ENCODE peak calls at places on chromosomes 16 and 17, in four cellular contexts. V is K562, P is HepG2, F is GM12878. L is an unnamed sample.

GRCh38 chr16:88369447-88370008 is 13.2 kb upstream of the ZNF469 start:
- DNase-seq in V (no peak), P (no peak), F (no peak), L (no peak)

GRCh38 chr17:38543403-38544174 is 62.2 kb downstream of the SRCIN1 start:
- DNase-seq in V (no peak), P (no peak), F (no peak), L (no peak)

GRCh38 chr16:5451641-5452040 is 354.0 kb upstream of the EEF2KMT start:
- DNase-seq in V (no peak), P (no peak), F (no peak), L (peak)

GRCh38 chr17:76498886-76499667 is 2.1 kb downstream of the RHBDF2 start:
- DNase-seq in V (no peak), P (peak), F (peak), L (no peak)

GRCh38 chr16:89330177-89330856 is 112.8 kb downstream of the ZNF778 start:
- DNase-seq in V (peak), P (peak), F (no peak), L (peak)

GRCh38 chr17:7719661-7720060 is 2.1 kb downstream of the DNAH2 start:
- DNase-seq in V (no peak), P (no peak), F (no peak), L (no peak)

GRCh38 chr17:19347323-19348080 is 15.0 kb downstream of the B9D1 start:
- DNase-seq in V (no peak), P (no peak), F (no peak), L (no peak)

GRCh38 chr17:16900288-16900882 is 71.5 kb downstream of the TNFRSF13B start:
- DNase-seq in V (no peak), P (no peak), F (no peak), L (no peak)

GRCh38 chr16:49836218-49836617 is 19.7 kb downstream of the ZNF423 start:
- DNase-seq in V (no peak), P (no peak), F (no peak), L (no peak)

GRCh38 chr16:80518436-80518835 is 22.4 kb upstream of the DYNLRB2 start:
- DNase-seq in V (no peak), P (no peak), F (no peak), L (peak)

GRCh38 chr17:17994271-17994670 is 21.6 kb downstream of the DRC3 start:
- DNase-seq in V (no peak), P (peak), F (no peak), L (peak)

GRCh38 chr17:27653572-27653971 is 22.6 kb downstream of the LGALS9 start:
- DNase-seq in V (no peak), P (no peak), F (no peak), L (no peak)

GRCh38 chr17:61554209-61554608 is 36.8 kb downstream of the NACA2 start:
- DNase-seq in V (no peak), P (no peak), F (no peak), L (no peak)

GRCh38 chr17:2222901-2223616 is 80.5 kb downstream of the SMG6 start:
- DNase-seq in V (no peak), P (no peak), F (peak), L (no peak)

DNA sequence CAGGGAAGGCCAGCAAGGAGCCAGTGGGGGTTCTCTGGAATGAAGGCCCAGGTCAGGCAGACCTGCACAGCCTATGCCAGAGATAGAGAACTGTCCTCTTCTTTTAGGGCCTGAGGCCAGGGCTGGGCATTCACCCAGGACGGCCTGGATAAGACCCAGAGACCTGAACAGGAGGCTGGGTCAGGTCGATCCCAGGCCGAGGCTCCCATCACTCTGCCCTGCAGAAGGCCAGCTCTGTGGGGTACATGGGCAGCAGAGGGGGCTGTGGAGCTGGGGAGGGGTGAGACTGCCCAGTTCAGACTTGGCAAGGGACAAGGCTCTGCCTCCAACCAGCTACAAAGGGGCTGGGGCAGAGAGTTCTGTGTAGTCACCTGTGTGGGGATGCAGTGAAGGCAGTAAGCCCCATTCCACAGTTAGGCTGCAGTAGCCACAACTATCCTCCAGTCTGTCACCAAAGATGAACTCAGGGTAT is 14.6 kb downstream of the HSD11B2 start:
- DNase-seq in V (no peak), P (peak), F (no peak), L (no peak)
- TF ChIP-seq REST in V (no peak), P (no peak), F (no peak), L (no peak)

DNA sequence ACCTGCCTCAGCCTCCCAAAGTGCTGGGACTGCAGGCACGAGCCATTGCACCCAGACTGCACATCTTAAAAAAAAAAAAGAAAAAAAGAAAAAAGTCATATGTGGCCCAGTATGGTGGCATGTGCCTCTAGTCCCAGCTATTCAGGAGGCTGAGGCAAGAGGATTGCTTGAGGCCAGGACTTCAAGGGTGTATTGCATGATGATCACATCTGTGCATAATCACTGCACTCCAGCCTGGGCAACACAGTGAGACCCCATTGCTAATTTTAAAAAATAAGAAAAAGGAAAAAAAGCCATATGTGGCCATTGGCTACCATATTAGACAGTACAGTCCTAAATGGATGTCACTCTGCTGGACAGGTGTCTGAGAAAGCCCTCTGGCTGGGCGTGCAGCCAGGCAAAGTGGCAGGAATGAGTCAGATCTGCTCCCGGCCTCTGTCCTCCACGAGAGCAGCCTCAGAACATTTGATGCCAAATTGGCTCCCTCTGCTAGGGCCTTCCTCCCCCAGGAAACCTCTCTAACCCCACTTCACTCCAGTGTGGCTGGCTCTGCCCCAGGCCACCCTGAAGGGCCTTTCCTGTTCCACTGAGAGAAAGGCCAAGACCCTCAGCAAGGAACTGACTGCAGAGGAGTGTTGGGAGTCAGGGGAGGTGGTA is 14.7 kb downstream of the CA7 start:
- DNase-seq in V (no peak), P (no peak), F (no peak), L (no peak)
- TF ChIP-seq CREB1 in V (no peak), P (no peak), F (no peak), L (no peak)

DNA sequence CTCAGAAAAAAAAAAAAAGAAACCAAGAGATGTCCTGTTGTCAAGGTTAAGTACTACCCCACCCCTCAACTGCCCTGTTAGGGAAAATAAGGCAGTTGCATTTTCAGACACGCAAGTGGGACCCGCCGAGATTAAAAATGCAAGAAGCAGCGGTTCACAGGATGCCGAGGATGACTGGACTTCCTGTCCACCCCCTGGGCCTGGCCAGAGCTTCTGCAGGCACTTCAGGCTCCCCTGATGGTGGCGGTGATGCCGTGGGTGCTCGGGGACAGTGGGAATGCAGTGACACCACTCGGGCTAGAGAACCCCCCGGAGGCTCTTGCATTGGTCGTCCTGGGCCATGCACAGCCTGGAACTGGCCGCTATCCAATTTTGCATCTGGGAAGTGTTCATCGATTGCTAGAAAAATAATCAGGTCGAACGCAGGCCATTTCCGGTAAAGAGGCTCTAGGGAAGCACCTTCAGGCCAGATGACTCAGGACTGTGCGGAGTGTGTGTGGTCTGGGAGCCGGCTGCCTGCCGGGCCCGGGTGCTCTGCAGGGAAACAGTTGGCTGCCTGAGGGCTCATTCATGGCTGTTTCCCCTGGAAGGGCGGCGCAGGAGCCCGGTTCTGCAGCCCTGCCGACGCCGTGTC is 13.4 kb upstream of the CRISPLD2 start:
- DNase-seq in V (peak), P (no peak), F (peak), L (no peak)
- TF ChIP-seq REST in V (no peak), P (no peak), F (no peak), L (no peak)

DNA sequence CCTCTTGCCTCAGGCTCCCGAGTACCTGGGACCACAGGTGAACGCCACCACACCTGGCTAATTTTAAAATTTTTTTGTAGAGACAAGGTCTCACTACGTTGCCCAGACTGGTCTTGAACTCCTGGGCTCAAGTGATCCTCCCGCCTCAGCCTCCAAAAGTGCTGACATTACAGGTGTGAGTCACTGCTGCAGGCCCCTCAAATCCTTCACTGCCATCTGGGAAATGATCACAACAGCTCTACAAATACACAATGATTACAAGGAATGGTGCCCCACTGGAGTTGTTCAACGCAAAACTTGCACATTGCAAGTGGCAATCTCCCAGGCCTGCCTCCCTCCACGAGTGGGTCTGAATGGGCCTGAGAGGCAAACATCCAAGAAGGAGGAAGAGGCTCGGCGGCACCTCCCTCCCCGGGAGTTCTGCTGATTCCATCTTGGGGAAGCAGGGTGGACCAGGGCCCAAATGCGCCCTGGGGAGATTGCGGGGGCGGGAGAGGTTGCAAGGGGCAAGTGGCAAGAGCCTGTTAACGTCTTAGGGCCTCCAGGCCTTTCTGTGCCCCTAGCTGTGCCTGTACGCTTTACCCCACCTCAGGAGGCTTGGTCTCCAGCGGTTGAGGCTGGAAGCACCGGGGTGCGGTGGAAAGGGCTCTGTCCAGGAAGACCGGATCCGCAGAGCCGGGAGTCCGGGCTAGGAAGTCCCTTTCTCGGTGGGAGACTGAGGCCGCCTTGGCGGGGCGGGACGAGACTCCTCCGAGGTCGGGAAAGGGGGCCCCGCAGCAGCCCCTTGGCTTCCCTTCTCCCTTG is 656 bp upstream of the IGFBP4 start:
- DNase-seq in V (peak), P (no peak), F (no peak), L (peak)
- TF ChIP-seq CREB1 in V (no peak), P (no peak), F (no peak), L (no peak)

GRCh38 chr16:9050102-9050830 is 41.2 kb upstream of the HAPSTR1 start:
- DNase-seq in V (peak), P (peak), F (no peak), L (peak)

GRCh38 chr16:9048302-9048700 is 43.1 kb upstream of the HAPSTR1 start:
- DNase-seq in V (no peak), P (no peak), F (no peak), L (no peak)

GRCh38 chr16:9049241-9049640 is 42.2 kb upstream of the HAPSTR1 start:
- DNase-seq in V (no peak), P (no peak), F (no peak), L (no peak)

GRCh38 chr16:9046667-9047055 is 44.8 kb upstream of the HAPSTR1 start:
- DNase-seq in V (no peak), P (no peak), F (no peak), L (no peak)

GRCh38 chr16:9047689-9048301 is 43.6 kb upstream of the HAPSTR1 start:
- DNase-seq in V (peak), P (peak), F (peak), L (peak)
- TF ChIP-seq REST in V (no peak), P (no peak), F (no peak), L (no peak)

DNA sequence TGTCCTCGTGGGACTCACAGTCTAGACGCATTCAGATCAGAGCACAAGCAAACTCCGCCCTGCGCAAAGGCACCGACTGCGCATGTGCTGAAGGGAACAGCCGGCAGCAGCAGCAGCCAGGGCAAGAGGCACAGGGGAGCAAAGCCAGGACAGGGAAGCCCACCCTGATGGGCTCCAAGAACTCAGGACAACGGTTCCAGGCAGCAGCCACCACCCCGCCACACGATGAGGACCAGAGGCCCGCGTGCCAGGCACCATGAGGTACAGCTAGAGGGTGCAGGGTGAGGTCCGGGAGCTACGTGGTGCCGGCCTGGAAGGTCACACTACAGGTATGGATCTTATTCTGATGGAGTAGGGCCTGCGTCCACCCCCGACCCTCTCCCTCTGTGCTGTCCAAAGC is 315.8 kb downstream of the FOXL1 start:
- DNase-seq in V (no peak), P (no peak), F (no peak), L (no peak)
- TF ChIP-seq CREB1 in V (no peak), P (no peak), F (no peak), L (no peak)

GRCh38 chr16:66927918-66928649 is 2.7 kb upstream of the RRAD start:
- DNase-seq in V (no peak), P (no peak), F (no peak), L (no peak)

GRCh38 chr16:66928702-66929388 is 3.5 kb upstream of the RRAD start:
- DNase-seq in V (peak), P (peak), F (no peak), L (peak)

GRCh38 chr16:66932076-66932475 is 2.1 kb downstream of the CIAO2B start:
- DNase-seq in V (no peak), P (no peak), F (no peak), L (no peak)

GRCh38 chr16:66931665-66932064 is 2.5 kb downstream of the CIAO2B start:
- DNase-seq in V (no peak), P (no peak), F (no peak), L (no peak)

DNA sequence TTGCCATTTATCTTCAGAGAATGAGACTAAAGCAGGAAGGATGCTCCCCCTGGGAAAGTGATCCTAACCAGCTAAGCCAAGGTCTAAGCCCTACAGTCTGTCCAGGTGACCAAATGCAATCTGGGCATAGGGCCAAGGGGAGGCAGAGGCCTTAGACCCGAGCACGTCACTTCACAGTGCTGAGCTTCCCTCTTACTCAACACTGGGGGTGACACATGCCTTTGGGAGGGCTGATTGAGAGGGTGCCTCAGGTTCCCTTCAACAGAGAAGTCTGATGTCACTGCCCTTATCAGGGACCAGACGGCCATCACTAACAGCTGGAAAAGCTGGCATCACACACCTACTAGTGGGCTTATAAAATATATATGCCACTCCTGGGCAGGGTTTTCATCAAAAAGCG is 4.0 kb downstream of the CIAO2B start:
- DNase-seq in V (peak), P (peak), F (no peak), L (no peak)
- TF ChIP-seq REST in V (no peak), P (no peak), F (no peak), L (no peak)

DNA sequence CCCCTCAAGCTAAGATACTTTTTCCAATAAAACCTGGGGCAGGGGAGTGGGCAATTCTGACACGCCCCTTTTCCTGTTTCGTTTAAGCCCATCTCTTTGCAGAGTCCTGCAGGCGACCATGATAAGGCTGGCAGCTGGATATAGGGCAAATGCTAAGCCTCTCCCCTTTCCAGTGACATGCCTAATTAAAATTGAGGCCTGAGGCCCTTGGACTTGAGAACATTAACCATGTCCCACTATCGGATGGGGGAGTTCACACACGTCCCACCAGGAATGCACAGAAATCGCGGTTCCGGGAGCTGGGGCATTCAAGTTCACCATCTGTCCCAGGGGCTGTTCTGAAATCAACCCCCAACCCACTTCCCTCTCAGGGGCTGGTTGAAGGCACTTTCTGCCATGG is 109.2 kb upstream of the FOXF1 start:
- DNase-seq in V (no peak), P (no peak), F (no peak), L (no peak)
- TF ChIP-seq CREB1 in V (no peak), P (no peak), F (no peak), L (no peak)

GRCh38 chr17:80414803-80415625 is at the start of gene ENDOV:
- DNase-seq in V (peak), P (peak), F (peak), L (peak)
- TF ChIP-seq REST in V (peak), P (no peak), F (no peak), L (no peak)

L was measured in GM23338.